ENCODE peak calls at places on chromosomes 6 and 20, in six cellular contexts. X, R, T, J, U and W are unnamed samples.

GRCh38 chr20:3734111-3734843 is 1.8 kb downstream of the HSPA12B start:
- DNase-seq in X (no peak), R (no peak), T (no peak), J (no peak), U (no peak), W (no peak)

GRCh38 chr6:114084327-114084890 is 113.5 kb upstream of the HDAC2 start:
- DNase-seq in X (no peak), R (no peak), T (no peak), J (no peak), U (no peak), W (no peak)

GRCh38 chr6:139650941-139651340 is 276.5 kb upstream of the CITED2 start:
- DNase-seq in X (no peak), R (no peak), T (no peak), J (no peak), U (no peak), W (peak; percentile 33)

GRCh38 chr6:30981942-30982772 is 1.4 kb upstream of the MUC21 start:
- DNase-seq in X (peak; percentile 81), R (peak; percentile 15), T (no peak), J (peak; percentile 73), U (no peak), W (no peak)

GRCh38 chr20:63955281-63955845 is 853 bp downstream of the UCKL1 start:
- DNase-seq in X (peak; percentile 29), R (no peak), T (no peak), J (no peak), U (peak; percentile 58), W (peak; percentile 68)

GRCh38 chr20:9409352-9409751 is 105.0 kb upstream of the LAMP5 start:
- DNase-seq in X (peak; percentile 4), R (no peak), T (no peak), J (peak; percentile 51), U (no peak), W (no peak)

GRCh38 chr6:66948106-66948505 is 1241.1 kb upstream of the EYS start:
- DNase-seq in X (peak; percentile 56), R (no peak), T (no peak), J (peak; percentile 53), U (no peak), W (no peak)

GRCh38 chr20:45704969-45705637 is at the start of gene WFDC10B:
- DNase-seq in X (peak; percentile 2), R (no peak), T (no peak), J (no peak), U (no peak), W (no peak)

GRCh38 chr6:52390361-52390727 is 28.4 kb downstream of the PAQR8 start:
- DNase-seq in X (peak; percentile 77), R (no peak), T (no peak), J (peak; percentile 42), U (no peak), W (no peak)

GRCh38 chr6:34207695-34208443 is 28.8 kb upstream of the HMGA1 start:
- DNase-seq in X (no peak), R (no peak), T (no peak), J (no peak), U (no peak), W (no peak)

GRCh38 chr6:134422426-134423231 is 104.7 kb upstream of the SGK1 start:
- DNase-seq in X (peak; percentile 88), R (no peak), T (no peak), J (peak; percentile 96), U (no peak), W (no peak)

GRCh38 chr6:16822975-16823374 is 61.7 kb upstream of the ATXN1 start:
- DNase-seq in X (no peak), R (no peak), T (no peak), J (no peak), U (no peak), W (no peak)

GRCh38 chr6:30071081-30071818 is 4.3 kb downstream of the PPP1R11 start:
- DNase-seq in X (no peak), R (no peak), T (no peak), J (peak; percentile 39), U (peak; percentile 45), W (no peak)

GRCh38 chr6:85422996-85423395 is 26.9 kb upstream of the NT5E start:
- DNase-seq in X (no peak), R (no peak), T (no peak), J (no peak), U (no peak), W (no peak)

GRCh38 chr6:100461920-100462295 is 2.8 kb downstream of the SIM1 start:
- DNase-seq in X (no peak), R (no peak), T (no peak), J (no peak), U (no peak), W (no peak)

GRCh38 chr6:137339929-137340559 is 120.9 kb upstream of the IFNGR1 start:
- DNase-seq in X (no peak), R (no peak), T (no peak), J (no peak), U (no peak), W (no peak)

GRCh38 chr20:61924211-61924857 is 141.3 kb downstream of the TAF4 start:
- DNase-seq in X (no peak), R (no peak), T (no peak), J (no peak), U (no peak), W (no peak)

GRCh38 chr6:121651420-121651819 is 216.0 kb downstream of the GJA1 start:
- DNase-seq in X (no peak), R (peak; percentile 16), T (no peak), J (no peak), U (peak; percentile 19), W (no peak)

GRCh38 chr6:100568255-100568654 is 103.5 kb upstream of the SIM1 start:
- DNase-seq in X (no peak), R (no peak), T (no peak), J (no peak), U (no peak), W (no peak)

GRCh38 chr20:38331814-38332213 is 14.5 kb upstream of the LBP start:
- DNase-seq in X (no peak), R (no peak), T (no peak), J (no peak), U (no peak), W (no peak)

GRCh38 chr6:44653761-44654218 is 266.3 kb downstream of the CDC5L start:
- DNase-seq in X (no peak), R (no peak), T (no peak), J (no peak), U (no peak), W (no peak)

GRCh38 chr6:167733740-167734661 is 92.7 kb upstream of the AFDN start:
- DNase-seq in X (peak; percentile 72), R (no peak), T (no peak), J (no peak), U (no peak), W (no peak)

DNA sequence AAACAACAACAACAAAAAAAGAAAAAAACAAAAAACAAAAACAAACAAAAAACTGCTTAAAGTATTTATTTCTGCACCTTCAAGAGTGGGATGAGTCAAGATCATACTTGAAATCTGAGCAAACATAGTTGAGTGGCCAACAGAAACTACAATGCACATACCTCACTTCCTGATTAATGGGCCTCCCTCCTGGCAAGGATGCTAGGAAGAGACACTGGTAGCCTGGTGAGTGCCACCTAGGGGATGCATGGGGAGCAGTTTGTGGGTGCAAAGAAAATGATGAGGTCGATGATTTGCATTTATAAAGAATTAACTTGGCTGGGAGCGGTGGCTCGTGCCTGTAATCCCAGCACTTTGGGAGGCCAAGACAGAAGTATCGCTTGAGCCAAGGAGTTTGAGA is 808.1 kb downstream of the MAFB start:
- DNase-seq in X (peak; percentile 71), R (no peak), T (no peak), J (no peak), U (no peak), W (no peak)
- TF ChIP-seq CTCF in X (peak; percentile 36), R (no peak), T (no peak), J (peak; percentile 7), U (no peak), W (no peak)

DNA sequence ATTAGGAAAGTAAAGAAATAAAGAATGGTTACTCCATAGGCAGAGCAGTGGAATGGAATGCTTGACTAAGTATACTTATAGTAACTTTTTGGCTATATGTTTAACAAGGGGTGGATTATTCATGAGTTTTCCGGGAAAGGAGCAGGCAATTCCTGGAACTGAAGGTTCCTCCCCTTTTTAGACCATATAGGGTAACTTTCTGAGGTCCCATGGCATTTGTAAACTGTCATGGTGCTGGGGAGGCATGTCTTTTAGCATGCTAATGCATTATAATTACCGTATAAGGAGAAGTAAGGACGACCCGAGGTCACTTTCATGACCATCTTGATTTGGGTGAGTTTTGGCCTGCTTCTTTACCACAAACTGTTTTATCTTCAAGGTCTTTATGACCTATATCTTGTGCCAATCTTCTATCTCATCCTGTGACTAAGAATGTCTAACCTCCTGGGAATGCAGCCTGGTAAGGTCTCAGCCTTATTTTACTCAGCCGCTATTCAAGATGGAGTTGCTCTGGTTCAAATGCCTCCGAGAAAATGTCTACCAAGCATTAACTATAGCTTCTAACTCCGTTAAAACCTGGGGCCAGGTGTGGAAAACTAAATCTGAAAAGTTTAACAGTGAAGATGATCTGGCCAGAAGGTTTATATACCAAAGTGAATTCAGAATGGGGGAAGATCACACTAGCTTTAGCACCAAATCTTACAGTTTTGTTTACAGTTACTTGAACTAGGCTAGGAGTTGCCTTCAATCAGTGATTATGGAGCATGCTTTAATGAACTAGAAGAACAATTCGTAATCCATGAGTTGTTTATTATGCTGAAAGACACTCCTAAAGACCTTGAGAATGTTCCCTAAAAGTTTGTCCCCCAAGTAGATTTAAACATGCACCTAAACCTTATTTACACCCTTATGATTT is 80.0 kb upstream of the TOP1 start:
- DNase-seq in X (no peak), R (no peak), T (no peak), J (peak; percentile 45), U (no peak), W (no peak)
- TF ChIP-seq CTCF in X (no peak), R (no peak), T (no peak), J (no peak), U (no peak), W (no peak)

GRCh38 chr6:2596222-2596621 is 154.5 kb downstream of the MYLK4 start:
- DNase-seq in X (no peak), R (no peak), T (no peak), J (no peak), U (no peak), W (no peak)
- TF ChIP-seq CTCF in X (peak; percentile 8), R (peak; percentile 12), T (peak; percentile 61), J (no peak), U (no peak), W (peak; percentile 30)

GRCh38 chr20:1624811-1625690 is 5.2 kb upstream of the SIRPB1 start:
- DNase-seq in X (no peak), R (no peak), T (no peak), J (no peak), U (no peak), W (no peak)
- TF ChIP-seq CTCF in X (no peak), R (no peak), T (no peak), J (no peak), U (no peak), W (no peak)

GRCh38 chr6:109918227-109918626 is 59.9 kb upstream of the GPR6 start:
- DNase-seq in X (no peak), R (no peak), T (no peak), J (no peak), U (no peak), W (no peak)
- TF ChIP-seq CTCF in X (no peak), R (no peak), T (no peak), J (no peak), U (no peak), W (no peak)

DNA sequence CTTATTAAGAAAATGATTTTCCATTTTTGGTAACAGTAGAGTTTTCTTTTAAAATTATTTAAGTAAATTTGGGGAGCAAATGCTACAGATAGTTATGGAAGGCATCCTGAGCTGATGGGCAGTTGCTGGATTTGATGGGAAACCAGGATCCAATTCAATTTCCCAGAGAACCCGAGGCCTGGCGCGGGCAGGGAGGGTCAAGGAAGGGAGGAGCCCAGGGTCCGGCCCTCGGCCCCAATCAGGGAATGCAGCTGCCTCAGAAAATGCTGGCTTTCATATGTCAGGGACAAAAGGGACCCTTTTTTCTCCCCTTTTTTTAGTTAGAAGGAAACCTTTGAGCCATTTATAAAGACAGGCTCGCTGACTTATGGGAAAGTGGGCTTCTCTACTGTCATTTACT is 42.1 kb downstream of the CTCFL start:
- DNase-seq in X (no peak), R (no peak), T (no peak), J (no peak), U (no peak), W (no peak)
- TF ChIP-seq CTCF in X (no peak), R (no peak), T (no peak), J (no peak), U (no peak), W (no peak)